ENCODE peak calls at places on chromosome 2, in seven cellular contexts. P is stimulated activated CD8-positive, alpha-beta memory T cell treated with anti-CD3 and anti-CD28 coated beads, Interleukin-15, amount 100 ng/mL, for 24 hours; I is AG04450; Z is SJSA1; D is NCI-H1694; Q is astrocyte of the cerebellum; W is RWPE1. T is an unnamed sample.
A peak's percentile ranks its signal among the peaks of the same experiment; 100 is the strongest.

GRCh38 chr2:19611491-19612332 is 253.3 kb upstream of the OSR1 start:
- DNase-seq in Q (peak; percentile 98), I (peak; percentile 92), W (peak; percentile 68), D (no peak), Z (no peak), P (no peak), T (peak; percentile 86)

GRCh38 chr2:40466332-40466731 is 14.4 kb upstream of the SLC8A1 start:
- DNase-seq in W (no peak), I (no peak), P (no peak), Z (no peak), D (no peak), Q (no peak), T (no peak)

GRCh38 chr2:48312126-48312525 is 217.8 kb upstream of the STON1 start:
- DNase-seq in I (no peak), P (no peak), D (no peak), Z (no peak), W (peak; percentile 68), Q (no peak), T (no peak)

GRCh38 chr2:61763605-61764034 is 90.2 kb downstream of the FAM161A start:
- DNase-seq in Q (peak; percentile 59), Z (no peak), W (peak; percentile 73), P (peak; percentile 12), D (peak; percentile 71), I (peak; percentile 62), T (peak; percentile 64)

GRCh38 chr2:30675758-30676157 is 131.5 kb downstream of the CAPN13 start:
- DNase-seq in D (no peak), Z (peak; percentile 35), W (no peak), Q (no peak), P (no peak), I (no peak), T (no peak)

GRCh38 chr2:26630669-26631360 is 10.4 kb downstream of the CIB4 start:
- DNase-seq in W (peak; percentile 45), Z (peak; percentile 13), I (no peak), P (no peak), Q (no peak), D (no peak), T (no peak)

GRCh38 chr2:217952409-217952808 is 50.4 kb downstream of the TNS1 start:
- DNase-seq in I (no peak), D (no peak), Q (no peak), P (no peak), W (no peak), Z (no peak), T (no peak)

GRCh38 chr2:1748176-1748740 is 3.9 kb upstream of the PXDN start:
- DNase-seq in W (no peak), Z (no peak), P (no peak), Q (no peak), D (no peak), I (no peak), T (no peak)

GRCh38 chr2:120959426-120959825 is 223.8 kb downstream of the GLI2 start:
- DNase-seq in P (no peak), Z (no peak), Q (no peak), W (peak; percentile 64), D (no peak), I (no peak), T (no peak)

GRCh38 chr2:1431886-1432400 is 18.7 kb downstream of the TPO start:
- DNase-seq in W (no peak), Q (no peak), I (no peak), Z (no peak), D (no peak), P (no peak), T (no peak)

GRCh38 chr2:72263781-72264060 is 116.1 kb upstream of the CYP26B1 start:
- DNase-seq in I (no peak), Z (no peak), Q (no peak), W (no peak), D (no peak), P (no peak), T (no peak)

GRCh38 chr2:172333206-172333605 is 94.2 kb upstream of the ITGA6 start:
- DNase-seq in D (no peak), Z (no peak), W (no peak), Q (peak; percentile 5), P (no peak), I (no peak), T (no peak)

GRCh38 chr2:130328710-130329109 is 14.0 kb upstream of the IMP4 start:
- DNase-seq in W (peak; percentile 73), Q (no peak), Z (peak; percentile 31), D (no peak), I (no peak), P (no peak), T (no peak)

T was measured in amniotic stem cell.